ENCODE peak calls at places on chromosomes 5 and 9, in five cellular contexts. One of them, this sample, is unnamed.
A peak's percentile ranks its signal among the peaks of the same experiment; 100 is the strongest.

GRCh38 chr5:598564-598890 is 13.6 kb upstream of the CEP72 start:
- DNase-seq in H54: no peak
- DNase-seq in sigmoid colon: peak; percentile 13
- DNase-seq in H1: no peak
- DNase-seq in uterus: no peak
- DNase-seq in this sample: no peak

GRCh38 chr5:159214486-159215271 is 5.3 kb upstream of the RNF145 start:
- DNase-seq in H54: no peak
- DNase-seq in sigmoid colon: no peak
- DNase-seq in H1: no peak
- DNase-seq in uterus: no peak
- DNase-seq in this sample: peak; percentile 32

GRCh38 chr9:92963831-92964606 is 16.7 kb downstream of the FGD3 start:
- DNase-seq in H54: no peak
- DNase-seq in sigmoid colon: no peak
- DNase-seq in H1: no peak
- DNase-seq in uterus: no peak
- DNase-seq in this sample: peak; percentile 64

GRCh38 chr9:73613092-73613701 is 461.5 kb downstream of the ANXA1 start:
- DNase-seq in H54: no peak
- DNase-seq in sigmoid colon: no peak
- DNase-seq in H1: no peak
- DNase-seq in uterus: no peak
- DNase-seq in this sample: no peak

GRCh38 chr5:136193396-136193935 is 504 bp upstream of the SMIM32 start:
- DNase-seq in H54: no peak
- DNase-seq in sigmoid colon: peak; percentile 46
- DNase-seq in H1: no peak
- DNase-seq in uterus: no peak
- DNase-seq in this sample: no peak

GRCh38 chr9:130869250-130869649 is 27.4 kb downstream of the QRFP start:
- DNase-seq in H54: no peak
- DNase-seq in sigmoid colon: no peak
- DNase-seq in H1: no peak
- DNase-seq in uterus: peak; percentile 66
- DNase-seq in this sample: peak; percentile 58

GRCh38 chr5:143662020-143662419 is 149.9 kb upstream of the HMHB1 start:
- DNase-seq in H54: no peak
- DNase-seq in sigmoid colon: no peak
- DNase-seq in H1: no peak
- DNase-seq in uterus: no peak
- DNase-seq in this sample: no peak

GRCh38 chr5:137095597-137095996 is 403.5 kb downstream of the SPOCK1 start:
- DNase-seq in H54: no peak
- DNase-seq in sigmoid colon: no peak
- DNase-seq in H1: no peak
- DNase-seq in uterus: no peak
- DNase-seq in this sample: no peak

GRCh38 chr5:95375591-95375990 is 15.6 kb upstream of the FAM81B start:
- DNase-seq in H54: no peak
- DNase-seq in sigmoid colon: no peak
- DNase-seq in H1: no peak
- DNase-seq in uterus: no peak
- DNase-seq in this sample: no peak

GRCh38 chr9:13033959-13034695 is 245.4 kb downstream of the MPDZ start:
- DNase-seq in H54: peak; percentile 35
- DNase-seq in sigmoid colon: peak; percentile 81
- DNase-seq in H1: peak; percentile 49
- DNase-seq in uterus: peak; percentile 43
- DNase-seq in this sample: peak; percentile 37

GRCh38 chr5:41420509-41421067 is 89.8 kb downstream of the PLCXD3 start:
- DNase-seq in H54: no peak
- DNase-seq in sigmoid colon: no peak
- DNase-seq in H1: no peak
- DNase-seq in uterus: no peak
- DNase-seq in this sample: no peak

GRCh38 chr5:39448504-39449128 is 23.8 kb upstream of the DAB2 start:
- DNase-seq in H54: no peak
- DNase-seq in sigmoid colon: no peak
- DNase-seq in H1: no peak
- DNase-seq in uterus: no peak
- DNase-seq in this sample: no peak

GRCh38 chr5:112419050-112419595 is at the start of gene EPB41L4A:
- DNase-seq in H54: no peak
- DNase-seq in sigmoid colon: no peak
- DNase-seq in H1: no peak
- DNase-seq in uterus: peak; percentile 14
- DNase-seq in this sample: peak; percentile 64

GRCh38 chr5:112420111-112420864 is 1.2 kb upstream of the EPB41L4A start:
- DNase-seq in H54: no peak
- DNase-seq in sigmoid colon: peak; percentile 88
- DNase-seq in H1: peak; percentile 51
- DNase-seq in uterus: peak; percentile 68
- DNase-seq in this sample: peak; percentile 88

GRCh38 chr5:112417931-112418358 is 1.1 kb downstream of the EPB41L4A start:
- DNase-seq in H54: no peak
- DNase-seq in sigmoid colon: no peak
- DNase-seq in H1: no peak
- DNase-seq in uterus: peak; percentile 31
- DNase-seq in this sample: peak; percentile 86

GRCh38 chr5:112418412-112419049 is 546 bp downstream of the EPB41L4A start:
- DNase-seq in H54: no peak
- DNase-seq in sigmoid colon: no peak
- DNase-seq in H1: no peak
- DNase-seq in uterus: no peak
- DNase-seq in this sample: peak; percentile 63

DNA sequence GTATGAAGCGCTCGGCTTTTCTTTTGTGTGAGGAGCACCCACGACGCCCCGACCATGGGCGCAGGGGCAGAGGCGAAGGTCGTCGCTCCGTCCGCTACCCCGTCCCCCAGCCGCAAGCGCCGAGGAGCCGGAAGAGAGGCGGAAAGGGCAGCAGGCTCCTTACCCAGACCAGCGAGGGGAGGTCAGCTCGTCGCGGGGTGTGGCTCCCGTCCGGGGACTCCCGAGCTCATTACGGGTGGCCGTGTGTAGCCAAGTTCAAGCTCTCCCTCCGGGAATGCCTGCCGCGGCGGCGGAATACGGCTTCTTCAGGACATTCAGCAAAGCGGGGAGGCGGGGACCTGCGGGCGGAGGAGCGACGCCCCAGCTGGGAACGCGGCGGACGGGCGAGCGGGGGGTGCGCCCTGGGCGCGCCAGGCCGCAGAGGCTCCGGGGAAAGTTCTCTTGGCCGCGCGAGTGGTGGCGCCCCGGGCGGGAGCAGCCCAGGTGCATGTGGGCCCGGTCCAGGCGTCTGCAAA is 576 bp upstream of the EPB41L4A start:
- DNase-seq in H54: no peak
- DNase-seq in sigmoid colon: peak; percentile 77
- DNase-seq in H1: no peak
- DNase-seq in uterus: peak; percentile 42
- DNase-seq in this sample: peak; percentile 73
- TF ChIP-seq POLR2A in H54: no peak
- TF ChIP-seq POLR2A in sigmoid colon: no peak
- TF ChIP-seq POLR2A in H1: no peak
- TF ChIP-seq POLR2A in uterus: no peak
- TF ChIP-seq POLR2A in this sample: no peak

DNA sequence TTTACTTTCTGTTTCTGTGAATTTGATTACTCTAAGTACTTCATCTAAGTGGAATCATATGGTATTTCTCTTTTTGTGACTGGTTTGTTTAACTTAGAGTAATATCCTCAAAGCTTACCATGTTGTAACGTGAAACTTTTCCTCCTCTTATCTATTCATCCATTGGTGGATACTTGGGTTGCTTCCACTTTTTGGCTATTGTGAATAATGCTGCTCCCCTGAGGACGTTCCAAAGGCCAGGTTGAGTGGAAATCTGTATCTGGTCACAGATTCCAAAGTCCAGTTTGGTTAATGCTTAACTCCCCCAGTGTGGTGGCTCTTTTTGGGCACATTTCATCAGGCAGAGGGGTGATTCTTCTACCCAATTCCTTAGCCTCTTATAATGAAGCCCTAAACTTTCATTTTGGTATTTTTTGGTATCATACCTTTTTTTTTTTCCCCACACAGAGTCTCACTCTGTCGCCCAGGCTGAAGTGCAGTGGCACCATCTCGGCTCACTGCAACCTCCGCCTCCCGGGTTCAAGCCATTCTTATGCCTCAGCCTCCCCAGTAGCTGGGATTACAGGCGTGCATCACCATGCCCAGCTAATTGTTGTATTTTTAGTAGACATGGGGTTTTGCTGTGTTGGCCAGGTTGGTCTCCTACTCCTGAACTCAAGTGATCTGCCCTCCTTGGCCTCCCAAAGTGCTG is 65.4 kb downstream of the CMYA5 start:
- DNase-seq in H54: no peak
- DNase-seq in sigmoid colon: no peak
- DNase-seq in H1: no peak
- DNase-seq in uterus: no peak
- DNase-seq in this sample: no peak
- TF ChIP-seq POLR2A in H54: no peak
- TF ChIP-seq POLR2A in sigmoid colon: no peak
- TF ChIP-seq POLR2A in H1: no peak
- TF ChIP-seq POLR2A in uterus: no peak
- TF ChIP-seq POLR2A in this sample: no peak

DNA sequence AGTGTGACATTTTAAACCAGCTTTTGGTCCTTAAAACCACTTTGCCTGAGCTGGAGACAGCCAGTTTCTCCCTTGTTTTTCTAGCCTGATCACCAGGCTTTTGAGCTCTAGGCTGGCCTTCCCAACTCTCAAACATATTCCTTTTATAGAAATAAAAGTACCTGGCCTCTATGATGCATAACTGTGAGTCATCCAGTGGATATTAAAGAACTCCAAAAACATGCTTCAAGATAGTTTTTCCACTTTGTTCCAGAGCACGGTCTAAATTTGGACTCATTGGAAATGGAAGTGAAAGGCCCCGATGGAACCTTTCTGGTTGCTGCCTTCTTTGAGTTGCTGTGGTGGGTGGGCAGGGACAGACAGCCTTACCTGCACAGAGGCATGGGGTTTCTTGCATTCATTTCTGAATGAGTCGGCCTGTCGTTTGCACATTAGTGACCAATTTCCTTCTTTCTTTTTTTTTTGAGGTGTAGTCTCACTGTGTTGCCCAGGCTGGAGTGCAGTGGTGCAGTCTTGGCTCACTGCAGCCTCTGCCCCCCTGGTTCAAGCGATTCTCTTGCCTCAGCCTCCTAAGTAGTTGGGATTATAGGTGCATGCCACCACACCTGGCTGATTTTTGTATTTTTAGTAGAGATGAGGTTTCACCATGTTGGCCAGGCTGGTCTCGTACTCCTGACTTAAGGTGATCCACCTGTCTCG is 43.1 kb downstream of the TRIO start:
- DNase-seq in H54: no peak
- DNase-seq in sigmoid colon: no peak
- DNase-seq in H1: no peak
- DNase-seq in uterus: no peak
- DNase-seq in this sample: no peak
- TF ChIP-seq POLR2A in H54: no peak
- TF ChIP-seq POLR2A in sigmoid colon: peak; percentile 28
- TF ChIP-seq POLR2A in H1: no peak
- TF ChIP-seq POLR2A in uterus: peak; percentile 67
- TF ChIP-seq POLR2A in this sample: no peak

GRCh38 chr9:35657327-35658143 is at the start of gene RMRP:
- DNase-seq in H54: peak; percentile 83
- DNase-seq in sigmoid colon: peak; percentile 100
- DNase-seq in H1: peak; percentile 98
- DNase-seq in uterus: peak; percentile 98
- DNase-seq in this sample: peak; percentile 95
- TF ChIP-seq POLR2A in H54: no peak
- TF ChIP-seq POLR2A in sigmoid colon: peak; percentile 87
- TF ChIP-seq POLR2A in H1: no peak
- TF ChIP-seq POLR2A in uterus: peak; percentile 86
- TF ChIP-seq POLR2A in this sample: no peak

GRCh38 chr5:79695501-79695900 is 5.9 kb downstream of the CMYA5 start:
- DNase-seq in H54: no peak
- DNase-seq in sigmoid colon: no peak
- DNase-seq in H1: no peak
- DNase-seq in uterus: no peak
- DNase-seq in this sample: peak; percentile 8

GRCh38 chr5:79699766-79700400 is 10.2 kb downstream of the CMYA5 start:
- DNase-seq in H54: no peak
- DNase-seq in sigmoid colon: no peak
- DNase-seq in H1: no peak
- DNase-seq in uterus: no peak
- DNase-seq in this sample: no peak

GRCh38 chr5:79694183-79694582 is 4.5 kb downstream of the CMYA5 start:
- DNase-seq in H54: no peak
- DNase-seq in sigmoid colon: no peak
- DNase-seq in H1: no peak
- DNase-seq in uterus: no peak
- DNase-seq in this sample: no peak

GRCh38 chr5:79694652-79695051 is 5.0 kb downstream of the CMYA5 start:
- DNase-seq in H54: no peak
- DNase-seq in sigmoid colon: no peak
- DNase-seq in H1: no peak
- DNase-seq in uterus: peak; percentile 36
- DNase-seq in this sample: peak; percentile 80

DNA sequence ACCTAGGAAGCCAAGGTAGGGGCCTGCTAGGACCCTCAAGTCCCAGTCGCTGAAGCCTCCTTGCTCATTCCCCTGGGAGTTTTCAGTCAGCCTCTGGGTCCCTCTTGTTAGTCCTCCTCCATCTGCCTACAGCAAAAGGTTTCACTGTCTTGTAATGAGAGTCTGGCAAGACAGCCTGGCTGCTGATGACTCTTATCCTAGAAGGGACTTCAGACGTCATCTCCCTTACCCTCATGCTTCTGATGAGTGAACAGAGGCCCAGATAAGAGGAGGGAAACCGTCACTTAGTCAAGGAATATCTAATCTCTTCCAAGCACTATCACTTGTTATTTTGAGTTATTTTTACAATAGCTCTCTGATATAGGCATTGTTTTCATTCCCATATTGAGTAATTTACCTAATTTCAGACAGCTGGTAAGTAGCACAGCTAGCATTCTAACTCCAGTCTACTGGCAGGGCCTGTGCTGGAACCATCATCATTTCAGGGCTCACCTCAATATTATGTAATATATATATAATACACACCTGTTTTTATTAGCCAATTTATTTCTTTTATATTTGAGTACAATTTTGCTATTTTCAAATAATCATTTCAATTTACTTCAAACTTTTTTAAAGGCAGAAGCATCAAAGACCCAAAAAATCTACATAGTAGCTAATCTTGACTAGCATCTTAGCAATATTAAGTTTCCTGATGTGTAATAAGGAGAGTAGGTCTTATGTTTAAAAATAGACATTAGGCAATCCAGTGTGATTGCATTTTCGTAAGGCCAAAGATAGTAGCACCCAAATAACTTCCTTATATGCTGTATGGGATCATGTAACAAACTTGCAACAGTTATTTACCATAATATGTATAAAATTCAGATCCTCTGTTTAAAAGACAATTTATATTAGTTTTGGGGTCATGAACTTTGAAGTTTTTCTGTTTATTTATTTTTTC is 7.9 kb downstream of the CMYA5 start:
- DNase-seq in H54: no peak
- DNase-seq in sigmoid colon: no peak
- DNase-seq in H1: no peak
- DNase-seq in uterus: peak; percentile 24
- DNase-seq in this sample: peak; percentile 75
- TF ChIP-seq POLR2A in H54: no peak
- TF ChIP-seq POLR2A in sigmoid colon: no peak
- TF ChIP-seq POLR2A in H1: no peak
- TF ChIP-seq POLR2A in uterus: no peak
- TF ChIP-seq POLR2A in this sample: peak; percentile 42

This sample was measured in erythroblast.